ENCODE peak calls at places on chromosomes 13 and 19, in six cellular contexts. G is NCI-H1694 treated with DMSO at 0.1 percent for 48 hours, V is frontal cortex, J is kidney tubule cell, Q is HCEC 1CT, E is iris pigment epithelial cell. W is an unnamed sample.

GRCh38 chr19:4023600-4024398 is 16.3 kb downstream of the PIAS4 start:
- DNase-seq in E (no peak), G (no peak), V (no peak), Q (no peak), J (no peak), W (no peak)

GRCh38 chr13:51158365-51158764 is 47.3 kb upstream of the C13orf42 start:
- DNase-seq in J (no peak), Q (no peak), G (no peak), E (no peak), V (no peak), W (no peak)

GRCh38 chr13:22596157-22596863 is 584.5 kb upstream of the SGCG start:
- DNase-seq in E (no peak), J (no peak), G (no peak), V (no peak), Q (no peak), W (peak)

GRCh38 chr19:33613601-33614000 is 8.2 kb upstream of the CHST8 start:
- DNase-seq in Q (no peak), E (no peak), V (no peak), J (no peak), G (no peak), W (no peak)

GRCh38 chr13:103282571-103283450 is 216.6 kb upstream of the SLC10A2 start:
- DNase-seq in E (peak), J (peak), Q (no peak), G (no peak), V (no peak), W (peak)

GRCh38 chr13:99973163-99973785 is 1.7 kb upstream of the ZIC5 start:
- DNase-seq in J (no peak), V (no peak), E (no peak), Q (no peak), G (no peak), W (no peak)

GRCh38 chr13:31046711-31047279 is 114.3 kb downstream of the TEX26 start:
- DNase-seq in J (peak), V (peak), Q (peak), G (peak), E (peak), W (peak)

GRCh38 chr19:55440411-55441105 is 2.5 kb downstream of the SHISA7 start:
- DNase-seq in J (no peak), G (no peak), V (no peak), Q (no peak), E (no peak), W (no peak)

GRCh38 chr19:33720155-33720493 is 76.5 kb upstream of the KCTD15 start:
- DNase-seq in E (no peak), J (no peak), G (no peak), V (no peak), Q (no peak), W (no peak)

GRCh38 chr13:35524192-35524591 is 47.7 kb upstream of the MAB21L1 start:
- DNase-seq in J (no peak), Q (no peak), G (no peak), V (no peak), E (no peak), W (no peak)

GRCh38 chr13:79353698-79354097 is 52.4 kb downstream of the RBM26 start:
- DNase-seq in Q (no peak), E (peak), J (peak), V (no peak), G (no peak), W (no peak)

GRCh38 chr13:41206467-41206866 is 12.1 kb upstream of the KBTBD7 start:
- DNase-seq in G (no peak), V (no peak), J (no peak), E (no peak), Q (no peak), W (no peak)

GRCh38 chr19:39224910-39225309 is 19.9 kb downstream of the IFNL3 start:
- DNase-seq in G (no peak), J (no peak), V (no peak), E (no peak), Q (no peak), W (no peak)

GRCh38 chr13:23796546-23796945 is 92.7 kb downstream of the MIPEP start:
- DNase-seq in E (peak), J (peak), V (no peak), G (no peak), Q (peak), W (peak)

GRCh38 chr19:29287061-29287460 is 74.1 kb upstream of the UQCRFS1 start:
- DNase-seq in J (no peak), G (peak), V (no peak), E (no peak), Q (no peak), W (no peak)

GRCh38 chr19:36136975-36137686 is 2.7 kb upstream of the CAPNS1 start:
- DNase-seq in V (no peak), Q (peak), J (peak), G (peak), E (peak), W (peak)

GRCh38 chr19:19649159-19649558 is 5.7 kb upstream of the GMIP start:
- DNase-seq in E (no peak), J (no peak), V (no peak), Q (no peak), G (no peak), W (no peak)

GRCh38 chr13:49064459-49064858 is 88.7 kb downstream of the FNDC3A start:
- DNase-seq in V (no peak), E (no peak), J (peak), G (no peak), Q (no peak), W (no peak)

GRCh38 chr13:30585748-30586262 is 31.9 kb upstream of the USPL1 start:
- DNase-seq in E (peak), G (no peak), V (no peak), J (peak), Q (peak), W (peak)

GRCh38 chr13:46392967-46393366 is 5.9 kb upstream of the RUBCNL start:
- DNase-seq in Q (no peak), E (no peak), G (no peak), V (no peak), J (peak), W (no peak)

GRCh38 chr13:22220186-22221160 is 549.6 kb downstream of the FGF9 start:
- DNase-seq in Q (no peak), V (no peak), G (no peak), E (no peak), J (no peak), W (no peak)

W was measured in amniotic epithelial cell.